ENCODE peak calls at places on chromosomes 4 and X, in four cellular contexts. P is A549, F is GM12878, A is HepG2. Y is an unnamed sample.

GRCh38 chrX:13285229-13285628 is 34.6 kb downstream of the ATXN3L start:
- DNase-seq in P (no peak), F (no peak), A (no peak), Y (no peak)

GRCh38 chrX:148620023-148620422 is 119.6 kb downstream of the AFF2 start:
- DNase-seq in P (no peak), F (no peak), A (no peak), Y (no peak)

GRCh38 chrX:120213438-120214265 is 37.0 kb upstream of the ZBTB33 start:
- DNase-seq in P (peak; percentile 55), F (peak; percentile 36), A (peak; percentile 35), Y (peak; percentile 53)

GRCh38 chr4:125101706-125102105 is 213.0 kb upstream of the FAT4 start:
- DNase-seq in P (no peak), F (no peak), A (no peak), Y (no peak)

GRCh38 chrX:115988825-115989224 is 181.7 kb upstream of the AGTR2 start:
- DNase-seq in P (no peak), F (no peak), A (no peak), Y (no peak)

GRCh38 chr4:74038161-74039064 is at the start of gene CXCL3:
- DNase-seq in P (peak; percentile 46), F (no peak), A (no peak), Y (peak; percentile 85)

GRCh38 chrX:17549005-17549685 is 174.1 kb downstream of the NHS start:
- DNase-seq in P (no peak), F (no peak), A (no peak), Y (no peak)

GRCh38 chr4:106803107-106803506 is 233.0 kb downstream of the DKK2 start:
- DNase-seq in P (no peak), F (no peak), A (no peak), Y (no peak)

GRCh38 chr4:70715097-70715496 is 6.7 kb upstream of the RUFY3 start:
- DNase-seq in P (no peak), F (no peak), A (no peak), Y (no peak)

GRCh38 chr4:101870874-101871273 is 80.3 kb downstream of the BANK1 start:
- DNase-seq in P (no peak), F (no peak), A (no peak), Y (no peak)

GRCh38 chrX:66200855-66201795 is 37.1 kb downstream of the HEPH start:
- DNase-seq in P (no peak), F (no peak), A (no peak), Y (no peak)

GRCh38 chrX:129842510-129843208 is 1.0 kb downstream of the ZDHHC9 start:
- DNase-seq in P (no peak), F (no peak), A (peak; percentile 21), Y (peak; percentile 23)

GRCh38 chrX:22314211-22314610 is 41.5 kb downstream of the CBLL2 start:
- DNase-seq in P (no peak), F (no peak), A (no peak), Y (no peak)

GRCh38 chrX:133294126-133294525 is 76.0 kb upstream of the TFDP3 start:
- DNase-seq in P (no peak), F (no peak), A (no peak), Y (no peak)

GRCh38 chrX:3576886-3577516 is 136.4 kb downstream of the PRKX start:
- DNase-seq in P (no peak), F (no peak), A (no peak), Y (no peak)

GRCh38 chr4:87975466-87975865 is at the start of gene SPP1:
- DNase-seq in P (peak; percentile 25), F (no peak), A (peak; percentile 66), Y (no peak)

GRCh38 chr4:40629401-40630334 is at the start of gene RBM47:
- DNase-seq in P (no peak), F (no peak), A (no peak), Y (peak; percentile 8)

GRCh38 chr4:154293427-154293826 is 198.2 kb downstream of the DCHS2 start:
- DNase-seq in P (no peak), F (no peak), A (no peak), Y (peak; percentile 28)

GRCh38 chrX:130529531-130529930 is 127.7 kb downstream of the RBMX2 start:
- DNase-seq in P (no peak), F (no peak), A (no peak), Y (no peak)

GRCh38 chrX:152915541-152916241 is 17.8 kb downstream of the ZNF185 start:
- DNase-seq in P (peak; percentile 51), F (no peak), A (peak; percentile 22), Y (peak; percentile 72)

GRCh38 chrX:47420264-47420663 is 49.9 kb downstream of the ZNF157 start:
- DNase-seq in P (no peak), F (no peak), A (no peak), Y (no peak)

GRCh38 chr4:48909697-48910096 is 3.1 kb upstream of the OCIAD2 start:
- DNase-seq in P (peak; percentile 55), F (no peak), A (no peak), Y (no peak)

GRCh38 chr4:165016971-165017370 is 14.8 kb upstream of the TRIM60 start:
- DNase-seq in P (peak; percentile 1), F (no peak), A (peak; percentile 28), Y (peak; percentile 29)

GRCh38 chr4:22635692-22636091 is 57.0 kb upstream of the GBA3 start:
- DNase-seq in P (no peak), F (no peak), A (no peak), Y (no peak)
- TF ChIP-seq KDM1A in P (no peak), F (no peak), A (no peak), Y (no peak)

GRCh38 chr4:184649971-184650855 is 675 bp downstream of the PRIMPOL start:
- DNase-seq in P (no peak), F (no peak), A (peak; percentile 17), Y (no peak)
- TF ChIP-seq CHD4 in P (no peak), F (no peak), A (no peak), Y (no peak)

GRCh38 chr4:66071911-66072310 is 401.6 kb upstream of the EPHA5 start:
- DNase-seq in P (no peak), F (no peak), A (no peak), Y (no peak)
- TF ChIP-seq KDM1A in P (no peak), F (no peak), A (no peak), Y (no peak)

GRCh38 chrX:67544871-67545771 is 1.3 kb downstream of the AR start:
- DNase-seq in P (no peak), F (no peak), A (no peak), Y (no peak)
- TF ChIP-seq CHD4 in P (no peak), F (no peak), A (no peak), Y (no peak)